ENCODE peak calls at places on chromosomes 11 and 22, in six cellular contexts. U is body of pancreas, F is iPS-NIHi11, O is WERI-Rb-1, J is foreskin fibroblast, Q is RWPE1. H is an unnamed sample.
A peak's percentile ranks its signal among the peaks of the same experiment; 100 is the strongest.

GRCh38 chr11:73401217-73401923 is 25.2 kb downstream of the RELT start:
- DNase-seq in O (peak; percentile 40), Q (no peak), J (no peak), F (no peak), U (no peak), H (no peak)

GRCh38 chr11:128279861-128280260 is 307.5 kb downstream of the ETS1 start:
- DNase-seq in U (no peak), O (no peak), Q (peak; percentile 3), J (peak; percentile 41), F (no peak), H (peak; percentile 70)

GRCh38 chr11:64765291-64765803 is 5.6 kb upstream of the PYGM start:
- DNase-seq in O (no peak), F (no peak), U (no peak), Q (no peak), J (no peak), H (no peak)

GRCh38 chr22:31185056-31185455 is 25.1 kb downstream of the RNF185 start:
- DNase-seq in Q (no peak), J (no peak), U (no peak), F (no peak), O (no peak), H (no peak)

GRCh38 chr11:111077938-111078337 is 167.6 kb upstream of the POU2AF2 start:
- DNase-seq in O (no peak), F (no peak), U (no peak), Q (no peak), J (no peak), H (no peak)

GRCh38 chr22:36586250-36586649 is 57.3 kb upstream of the EIF3D start:
- DNase-seq in J (no peak), F (no peak), O (no peak), U (no peak), Q (no peak), H (no peak)

GRCh38 chr11:22808559-22809197 is 20.9 kb downstream of the SVIP start:
- DNase-seq in U (no peak), O (no peak), Q (no peak), F (no peak), J (no peak), H (no peak)

GRCh38 chr22:32904044-32904443 is 102.5 kb downstream of the TIMP3 start:
- DNase-seq in J (no peak), F (peak; percentile 58), Q (peak; percentile 29), O (peak; percentile 47), U (peak; percentile 22), H (no peak)

GRCh38 chr22:35802885-35803284 is 85.2 kb downstream of the APOL5 start:
- DNase-seq in F (no peak), J (no peak), U (no peak), O (no peak), Q (no peak), H (no peak)

GRCh38 chr11:61075891-61076290 is 26.4 kb upstream of the CD5 start:
- DNase-seq in J (peak; percentile 17), Q (peak; percentile 22), U (peak; percentile 26), O (no peak), F (peak; percentile 39), H (no peak)

GRCh38 chr11:66614073-66614472 is 2.4 kb upstream of the RBM14 start:
- DNase-seq in O (no peak), J (no peak), Q (no peak), U (no peak), F (no peak), H (no peak)

GRCh38 chr11:86374586-86374985 is at the start of gene CCDC81:
- DNase-seq in F (peak; percentile 89), J (no peak), U (no peak), Q (no peak), O (no peak), H (no peak)

GRCh38 chr11:62508336-62509058 is 38.1 kb downstream of the AHNAK start:
- DNase-seq in J (peak; percentile 62), U (peak; percentile 83), F (peak; percentile 83), O (no peak), Q (no peak), H (no peak)

GRCh38 chr11:72787262-72788104 is 6.4 kb downstream of the STARD10 start:
- DNase-seq in O (peak; percentile 89), Q (no peak), F (peak; percentile 73), U (peak; percentile 74), J (no peak), H (no peak)

GRCh38 chr11:77212314-77213007 is 84.4 kb downstream of the MYO7A start:
- DNase-seq in J (no peak), U (no peak), F (no peak), Q (no peak), O (no peak), H (no peak)

GRCh38 chr22:36017661-36018091 is 10.9 kb downstream of the RBFOX2 start:
- DNase-seq in O (no peak), Q (no peak), F (no peak), J (no peak), U (no peak), H (no peak)

GRCh38 chr22:25083414-25084166 is 116.1 kb upstream of the CRYBB3 start:
- DNase-seq in U (peak; percentile 38), Q (no peak), O (no peak), J (no peak), F (peak; percentile 57), H (no peak)

GRCh38 chr11:77981346-77981947 is 13.0 kb downstream of the INTS4 start:
- DNase-seq in F (no peak), Q (no peak), U (no peak), J (no peak), O (no peak), H (no peak)

GRCh38 chr11:65438257-65439151 is 15.9 kb downstream of the NEAT1 start:
- DNase-seq in F (no peak), U (no peak), J (no peak), Q (no peak), O (no peak), H (peak; percentile 13)

GRCh38 chr22:50170453-50171318 is at the start of gene PANX2:
- DNase-seq in O (no peak), U (no peak), F (peak; percentile 68), J (no peak), Q (no peak), H (no peak)

GRCh38 chr11:111272420-111272819 is 25.9 kb upstream of the POU2AF3 start:
- DNase-seq in U (no peak), O (no peak), F (no peak), J (no peak), Q (no peak), H (no peak)

GRCh38 chr22:31102441-31103081 is 4.8 kb downstream of the SELENOM start:
- DNase-seq in Q (no peak), J (peak; percentile 93), U (peak; percentile 59), F (no peak), O (peak; percentile 28), H (no peak)

GRCh38 chr11:72058416-72059034 is 21.8 kb downstream of the NUMA1 start:
- DNase-seq in F (no peak), O (no peak), U (no peak), J (no peak), Q (no peak), H (no peak)

GRCh38 chr11:12813371-12814225 is 139.4 kb downstream of the TEAD1 start:
- DNase-seq in U (peak; percentile 46), Q (no peak), F (no peak), J (peak; percentile 72), O (no peak), H (no peak)